ENCODE peak calls at places on chromosomes 4 and X, in eight cellular contexts. D is pancreas, G is GM13976, B is type B pancreatic cell, P is glutamatergic neuron, Q is coronary artery, W is nephron progenitor cell, H is sigmoid colon. M is an unnamed sample.

GRCh38 chr4:163587867-163588266 is 93.4 kb downstream of the TMA16 start:
- DNase-seq in D (no peak), G (peak), B (no peak), P (no peak), Q (no peak), W (peak), H (no peak), M (peak)

GRCh38 chr4:173934933-173935620 is 348.4 kb downstream of the FBXO8 start:
- DNase-seq in D (no peak), G (no peak), B (no peak), P (no peak), Q (no peak), W (peak), H (no peak), M (no peak)

GRCh38 chrX:39967348-39967747 is 130.4 kb downstream of the BCOR start:
- DNase-seq in D (no peak), G (no peak), B (no peak), P (no peak), Q (no peak), W (no peak), H (no peak), M (no peak)

GRCh38 chrX:96140796-96141195 is 543.8 kb upstream of the DIAPH2 start:
- DNase-seq in D (no peak), G (no peak), B (no peak), P (no peak), Q (no peak), W (no peak), H (no peak), M (no peak)

GRCh38 chrX:94424456-94424855 is 750.5 kb downstream of the FAM133A start:
- DNase-seq in D (no peak), G (no peak), B (no peak), P (no peak), Q (no peak), W (no peak), H (no peak), M (no peak)

GRCh38 chr4:121306932-121307331 is 73.9 kb downstream of the QRFPR start:
- DNase-seq in D (no peak), G (no peak), B (no peak), P (no peak), Q (no peak), W (no peak), H (no peak), M (no peak)

GRCh38 chr4:179415842-179416223 is 1973.6 kb upstream of the AGA start:
- DNase-seq in D (no peak), G (no peak), B (no peak), P (no peak), Q (no peak), W (peak), H (no peak), M (no peak)

GRCh38 chr4:54423066-54423465 is 194.0 kb downstream of the PDGFRA start:
- DNase-seq in D (no peak), G (no peak), B (no peak), P (no peak), Q (no peak), W (no peak), H (no peak), M (no peak)

GRCh38 chrX:11557120-11557519 is 108.6 kb downstream of the ARHGAP6 start:
- DNase-seq in D (no peak), G (no peak), B (no peak), P (no peak), Q (no peak), W (no peak), H (no peak), M (peak)

GRCh38 chr4:37934096-37934495 is 26.1 kb upstream of the PTTG2 start:
- DNase-seq in D (no peak), G (no peak), B (no peak), P (no peak), Q (no peak), W (no peak), H (no peak), M (no peak)
- TF ChIP-seq CTCF in D (no peak), G (no peak), B (no peak), P (no peak), Q (no peak), W (no peak), H (no peak), M (no peak)

DNA sequence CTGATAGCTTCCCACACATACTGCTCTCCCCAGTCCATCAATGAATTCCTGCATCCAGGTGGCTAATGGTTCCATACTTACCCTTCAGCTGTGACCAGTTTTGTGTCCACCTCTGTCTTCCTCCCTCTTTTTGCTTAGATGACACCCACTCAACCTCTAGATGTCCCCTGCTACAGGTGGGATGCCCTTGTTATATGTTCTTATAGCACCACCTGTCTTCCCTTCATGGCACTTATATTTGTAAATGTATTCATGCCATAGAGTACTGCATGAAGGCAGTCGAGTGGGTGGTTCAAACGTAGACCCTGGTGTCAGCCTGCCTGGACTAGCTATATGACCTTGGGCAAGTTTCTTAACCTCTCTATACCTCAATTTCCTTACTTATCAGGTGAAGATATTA is 6.5 kb upstream of the USP46 start:
- DNase-seq in D (no peak), G (peak), B (no peak), P (no peak), Q (no peak), W (no peak), H (no peak), M (peak)
- TF ChIP-seq CTCF in D (no peak), G (peak), B (no peak), P (no peak), Q (no peak), W (no peak), H (no peak), M (peak)

DNA sequence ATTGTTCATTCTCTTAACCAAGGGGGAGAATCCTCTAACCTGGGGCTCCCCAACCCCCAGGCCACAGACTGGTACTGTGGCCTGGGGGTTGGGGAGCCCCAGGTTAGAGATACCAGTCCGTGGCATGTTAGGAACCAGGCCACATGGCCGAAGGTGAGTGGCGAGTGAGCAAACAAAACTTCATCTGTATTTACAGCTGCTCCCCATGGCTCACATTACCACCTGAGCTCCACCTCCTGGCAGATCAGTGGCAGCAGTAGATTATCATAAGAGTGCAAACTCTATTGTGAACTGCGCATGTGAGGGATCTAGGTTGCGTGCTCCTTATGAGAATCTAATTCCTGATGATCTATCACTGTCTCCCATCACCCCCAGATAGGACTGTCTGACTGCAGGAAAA is 957.2 kb upstream of the PRKX start:
- DNase-seq in D (no peak), G (no peak), B (no peak), P (no peak), Q (no peak), W (no peak), H (no peak), M (no peak)
- TF ChIP-seq CTCF in D (no peak), G (no peak), B (no peak), P (no peak), Q (no peak), W (no peak), H (no peak), M (no peak)

GRCh38 chr4:139582044-139582443 is 26.0 kb upstream of the SETD7 start:
- DNase-seq in D (no peak), G (no peak), B (no peak), P (no peak), Q (no peak), W (no peak), H (no peak), M (no peak)
- TF ChIP-seq CTCF in D (no peak), G (no peak), B (no peak), P (no peak), Q (no peak), W (no peak), H (no peak), M (no peak)

GRCh38 chrX:76538860-76539259 is 111.3 kb downstream of the MAGEE1 start:
- DNase-seq in D (no peak), G (no peak), B (no peak), P (no peak), Q (no peak), W (no peak), H (no peak), M (no peak)
- TF ChIP-seq CTCF in D (no peak), G (no peak), B (no peak), P (no peak), Q (no peak), W (no peak), H (no peak), M (no peak)

GRCh38 chrX:74465424-74465823 is 44.1 kb downstream of the SLC16A2 start:
- DNase-seq in D (no peak), G (no peak), B (no peak), P (no peak), Q (no peak), W (no peak), H (no peak), M (no peak)
- TF ChIP-seq CTCF in D (no peak), G (no peak), B (no peak), P (no peak), Q (no peak), W (no peak), H (no peak), M (no peak)

DNA sequence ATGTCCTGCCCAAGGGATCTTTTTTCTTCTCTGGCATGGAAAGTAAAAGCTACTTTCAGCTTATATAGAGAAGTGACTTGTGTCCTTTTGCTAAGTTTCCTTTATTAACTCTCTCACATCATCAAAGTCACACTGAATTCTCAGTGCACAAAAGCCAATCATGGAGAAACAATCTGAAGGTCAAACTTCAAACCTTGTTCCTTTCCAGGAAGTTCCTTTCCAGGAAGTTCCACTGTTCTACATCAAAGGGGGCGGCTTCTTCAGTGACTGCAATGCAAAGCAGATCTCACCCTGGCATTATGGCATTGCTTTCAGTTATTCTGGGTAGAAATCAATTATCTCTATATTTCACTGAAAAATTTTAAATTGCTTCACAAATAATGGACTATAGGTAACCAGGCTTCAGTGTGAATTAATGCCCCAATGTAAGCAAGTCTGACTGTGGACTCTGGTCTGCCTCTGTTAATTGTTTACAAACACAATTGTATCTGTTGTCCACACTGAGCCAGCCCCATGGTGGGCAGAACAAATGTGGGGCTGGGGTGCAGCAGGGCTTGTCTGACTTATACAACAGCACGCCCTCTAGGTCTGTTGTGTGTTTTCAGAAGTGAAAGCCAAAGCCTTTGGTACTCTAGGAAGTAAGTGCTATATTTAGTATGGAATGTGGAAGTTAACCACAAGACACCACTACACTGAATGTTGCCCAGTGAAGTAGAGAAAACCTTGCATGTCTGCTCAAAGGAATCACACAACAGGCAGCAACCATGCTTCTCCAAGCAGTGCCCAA is 98.8 kb downstream of the CDS1 start:
- DNase-seq in D (no peak), G (no peak), B (no peak), P (no peak), Q (no peak), W (no peak), H (no peak), M (no peak)
- TF ChIP-seq CTCF in D (no peak), G (no peak), B (no peak), P (no peak), Q (no peak), W (no peak), H (no peak), M (no peak)

M was measured in GM13977.